ENCODE peak calls at places on chromosomes 11 and 22, in four cellular contexts. E is ovary, P is body of pancreas, K is tibial nerve. H is an unnamed sample.

GRCh38 chr11:31499576-31500178 is 9.7 kb downstream of the IMMP1L start:
- DNase-seq in E (no peak), P (no peak), K (no peak), H (no peak)

GRCh38 chr11:10481567-10482349 is 26.7 kb downstream of the AMPD3 start:
- DNase-seq in E (no peak), P (no peak), K (no peak), H (no peak)

GRCh38 chr22:31692186-31692886 is 30.3 kb upstream of the PISD start:
- DNase-seq in E (no peak), P (no peak), K (no peak), H (no peak)

GRCh38 chr11:111846640-111847039 is 24.7 kb downstream of the ALG9 start:
- DNase-seq in E (no peak), P (no peak), K (no peak), H (no peak)

GRCh38 chr11:5994791-5995190 is 8.0 kb upstream of the OR52L1 start:
- DNase-seq in E (no peak), P (no peak), K (no peak), H (no peak)

GRCh38 chr11:46513934-46514342 is 79.9 kb downstream of the AMBRA1 start:
- DNase-seq in E (peak; percentile 31), P (peak; percentile 58), K (peak; percentile 32), H (peak; percentile 39)

GRCh38 chr11:10930961-10931760 is 73.3 kb upstream of the ZBED5 start:
- DNase-seq in E (peak; percentile 87), P (peak; percentile 67), K (peak; percentile 48), H (peak; percentile 51)

GRCh38 chr11:14373941-14374646 is 15.1 kb upstream of the RRAS2 start:
- DNase-seq in E (no peak), P (peak; percentile 57), K (peak; percentile 28), H (no peak)

GRCh38 chr11:64591257-64592233 is 525 bp downstream of the SLC22A12 start:
- DNase-seq in E (no peak), P (no peak), K (no peak), H (no peak)

GRCh38 chr11:65498042-65498726 is 661 bp upstream of the MALAT1 start:
- DNase-seq in E (peak; percentile 60), P (peak; percentile 71), K (peak; percentile 64), H (peak; percentile 86)

GRCh38 chr22:30890689-30891442 is 77.7 kb downstream of the MORC2 start:
- DNase-seq in E (no peak), P (peak; percentile 63), K (no peak), H (peak; percentile 39)

DNA sequence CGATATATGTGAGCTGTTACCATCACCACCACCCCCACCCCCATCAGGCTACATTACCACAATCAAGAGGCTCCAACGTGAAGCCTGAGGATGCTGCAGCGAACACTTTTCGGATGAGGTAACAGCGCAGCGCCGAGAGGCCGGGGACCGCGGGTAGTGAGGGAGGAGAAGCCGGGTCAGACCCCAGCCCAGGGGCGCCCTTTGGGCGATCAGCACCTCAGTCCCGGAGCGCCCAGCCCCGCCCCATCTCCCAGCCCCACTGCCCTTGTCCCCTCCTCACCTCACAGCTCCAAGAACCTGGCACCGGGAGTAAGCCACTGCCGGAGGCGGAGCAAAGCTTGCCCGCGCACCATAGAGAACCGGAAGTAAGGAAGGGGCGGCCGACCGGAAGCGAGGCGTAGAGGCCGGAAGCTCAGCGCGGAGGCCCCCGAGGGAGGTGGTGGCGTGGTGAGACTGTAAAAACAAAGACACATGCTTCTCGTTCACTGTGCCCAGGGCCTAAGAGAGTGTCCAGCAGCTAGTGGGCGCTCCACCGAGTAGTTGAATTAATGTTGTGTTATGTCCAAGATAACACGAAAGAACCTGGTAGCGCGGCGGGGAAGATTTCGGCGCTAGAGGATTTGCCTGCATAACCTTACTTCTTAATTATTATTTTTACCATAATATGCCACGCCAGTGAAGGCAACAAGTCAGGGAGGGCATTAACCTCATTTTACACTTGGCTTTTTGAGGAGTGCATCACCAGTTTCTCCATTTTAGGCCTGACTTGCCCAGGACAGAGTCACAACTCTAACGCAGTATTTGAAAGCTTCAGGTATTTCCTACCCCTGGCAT is at the start of gene THOC5:
- DNase-seq in E (peak; percentile 93), P (peak; percentile 95), K (peak; percentile 91), H (peak; percentile 97)
- TF ChIP-seq POLR2A in E (no peak), P (peak; percentile 83), K (peak; percentile 61), H (peak; percentile 77)

GRCh38 chr11:66652651-66653050 is 14.1 kb downstream of the RBM4 start:
- DNase-seq in E (no peak), P (no peak), K (no peak), H (no peak)
- TF ChIP-seq POLR2A in E (no peak), P (no peak), K (no peak), H (no peak)

GRCh38 chr11:125890447-125891100 is 3.1 kb downstream of the HYLS1 start:
- DNase-seq in E (no peak), P (no peak), K (no peak), H (peak; percentile 49)

GRCh38 chr11:125883375-125883774 is 4.1 kb upstream of the HYLS1 start:
- DNase-seq in E (no peak), P (no peak), K (no peak), H (no peak)

GRCh38 chr11:125892071-125892470 is 4.6 kb downstream of the HYLS1 start:
- DNase-seq in E (no peak), P (no peak), K (no peak), H (no peak)

GRCh38 chr11:125886997-125887372 is 483 bp upstream of the HYLS1 start:
- DNase-seq in E (no peak), P (peak; percentile 42), K (peak; percentile 11), H (peak; percentile 74)

DNA sequence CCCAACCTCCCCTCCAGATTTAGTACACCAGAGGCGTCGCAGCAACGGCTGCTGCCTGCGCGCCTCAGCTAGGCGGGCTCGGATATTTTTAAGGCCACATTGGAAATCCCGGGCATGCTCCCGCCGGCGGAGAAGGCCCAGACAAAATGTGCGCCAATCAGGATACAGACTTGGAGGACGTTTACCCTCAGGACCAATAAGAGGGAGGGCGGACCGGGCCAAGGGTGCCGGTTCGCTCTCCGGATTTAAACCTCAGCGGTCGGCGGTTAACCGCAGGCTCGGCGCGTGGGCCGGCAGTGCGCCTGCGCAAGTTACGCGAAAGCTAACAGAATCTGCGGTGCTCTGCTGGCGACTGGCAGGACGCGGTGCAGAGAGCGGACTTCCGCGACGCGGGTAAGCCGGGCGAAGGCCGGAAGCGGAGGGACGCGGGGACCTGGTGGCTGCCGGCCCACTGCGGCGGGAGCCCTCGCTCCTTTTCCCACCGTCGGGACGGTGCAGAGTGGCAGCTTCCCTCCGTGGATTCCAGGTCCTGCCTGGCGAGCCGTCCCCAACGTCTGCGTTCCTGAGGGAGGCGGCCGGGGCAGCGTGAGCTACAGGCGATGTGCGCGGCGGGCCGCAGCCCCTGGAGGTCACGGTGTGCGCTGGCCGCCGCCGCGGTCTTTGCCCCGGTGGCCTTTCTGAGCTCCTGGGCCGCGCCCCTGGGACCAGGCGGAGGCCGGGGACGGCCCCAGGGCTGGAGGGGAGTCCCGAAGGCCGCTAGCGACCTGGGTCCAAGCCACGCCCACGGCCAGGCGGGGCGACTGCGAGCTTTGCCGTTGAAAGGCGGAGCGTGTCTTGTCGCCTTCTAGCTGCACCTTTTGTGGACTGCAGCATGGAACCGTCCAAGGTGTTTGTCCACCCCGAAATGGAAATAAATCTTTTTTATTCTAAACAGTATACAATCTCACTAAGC is at the start of gene HYLS1:
- DNase-seq in E (peak; percentile 93), P (peak; percentile 96), K (peak; percentile 87), H (peak; percentile 95)
- TF ChIP-seq POLR2A in E (peak; percentile 49), P (peak; percentile 79), K (peak; percentile 62), H (peak; percentile 85)

GRCh38 chr11:592918-593317 is 16.6 kb downstream of the PHRF1 start:
- DNase-seq in E (no peak), P (no peak), K (no peak), H (no peak)
- TF ChIP-seq POLR2A in E (no peak), P (no peak), K (no peak), H (no peak)

GRCh38 chr11:58957922-58958321 is 18.6 kb downstream of the GLYATL1 start:
- DNase-seq in E (no peak), P (no peak), K (no peak), H (no peak)
- TF ChIP-seq POLR2A in E (no peak), P (no peak), K (no peak), H (no peak)

GRCh38 chr11:115920841-115921480 is 416.7 kb upstream of the CADM1 start:
- DNase-seq in E (no peak), P (no peak), K (no peak), H (no peak)
- TF ChIP-seq POLR2A in E (no peak), P (no peak), K (no peak), H (no peak)

DNA sequence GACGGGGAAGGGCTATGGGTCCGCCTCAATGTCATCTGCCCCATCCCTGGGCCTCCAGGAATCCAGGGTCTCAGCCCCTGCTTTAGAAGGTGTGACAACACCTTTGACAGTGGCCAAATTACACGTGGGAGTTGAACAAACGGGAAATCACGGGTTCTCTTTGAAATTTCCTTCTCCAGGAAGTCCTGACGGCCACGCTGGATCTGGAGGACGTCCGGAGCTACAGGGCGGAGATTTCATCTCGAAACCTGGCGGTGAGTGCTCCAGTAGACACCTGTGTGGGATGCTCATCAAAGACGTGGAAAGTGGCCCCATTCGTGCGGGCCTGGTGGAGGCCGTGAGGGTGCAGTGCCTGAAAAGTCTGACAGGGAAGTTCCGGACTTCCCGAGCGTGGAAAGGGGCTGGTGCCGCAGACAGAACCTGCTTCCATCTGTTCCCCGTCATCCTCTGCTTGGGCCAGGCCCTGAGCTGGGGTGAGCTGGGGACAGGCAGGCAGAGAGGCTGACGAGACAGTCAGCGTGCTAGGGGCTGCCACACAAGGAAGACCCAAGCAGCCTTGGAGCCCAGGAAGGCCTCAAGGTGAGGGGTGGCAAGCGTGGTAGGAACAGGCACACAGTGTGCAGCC is 25.3 kb downstream of the NADSYN1 start:
- DNase-seq in E (no peak), P (no peak), K (no peak), H (no peak)
- TF ChIP-seq POLR2A in E (no peak), P (no peak), K (no peak), H (no peak)

H was measured in erythroblast.